ENCODE peak calls at places on chromosomes 1 and 21, in seven cellular contexts. W is GM23338, O is GM23248, X is PC-3, A is neural progenitor cell, Q is hepatocyte, P is HCT116. B is an unnamed sample.

GRCh38 chr1:205678286-205679111 is 1.8 kb downstream of the SLC45A3 start:
- DNase-seq in A (no peak), X (no peak), W (no peak), Q (peak; percentile 42), P (no peak), O (peak; percentile 20), B (no peak)

GRCh38 chr1:156747737-156748669 is 3.5 kb downstream of the HDGF start:
- DNase-seq in A (peak; percentile 33), W (no peak), X (no peak), O (peak; percentile 67), P (no peak), Q (no peak), B (no peak)

GRCh38 chr1:88327391-88328267 is 356.4 kb upstream of the PKN2 start:
- DNase-seq in W (no peak), X (peak; percentile 88), Q (peak; percentile 78), O (peak; percentile 92), P (peak; percentile 76), A (no peak), B (no peak)

GRCh38 chr1:10904396-10905358 is 107.8 kb upstream of the TARDBP start:
- DNase-seq in W (no peak), O (no peak), X (no peak), Q (no peak), P (no peak), A (no peak), B (no peak)

GRCh38 chr1:113917400-113918082 is 11.6 kb upstream of the HIPK1 start:
- DNase-seq in P (no peak), W (no peak), A (no peak), X (peak; percentile 74), Q (no peak), O (peak; percentile 73), B (no peak)

GRCh38 chr1:168348146-168348709 is 67.6 kb downstream of the TBX19 start:
- DNase-seq in A (no peak), O (no peak), W (peak; percentile 11), X (peak; percentile 70), P (peak; percentile 16), Q (no peak), B (peak; percentile 83)

GRCh38 chr1:30692948-30693301 is 30.5 kb downstream of the MATN1 start:
- DNase-seq in A (no peak), P (no peak), O (no peak), W (no peak), Q (no peak), X (no peak), B (no peak)

GRCh38 chr1:224357626-224358124 is 996 bp downstream of the CNIH4 start:
- DNase-seq in O (peak; percentile 79), A (peak; percentile 2), Q (peak; percentile 35), P (no peak), X (peak; percentile 24), W (no peak), B (no peak)

GRCh38 chr1:155893389-155894142 is 17.6 kb downstream of the RIT1 start:
- DNase-seq in A (no peak), W (no peak), Q (peak; percentile 52), X (peak; percentile 97), O (peak; percentile 93), P (peak; percentile 27), B (peak; percentile 30)

GRCh38 chr1:236457775-236458174 is 63.7 kb downstream of the EDARADD start:
- DNase-seq in A (no peak), X (no peak), W (no peak), Q (no peak), P (no peak), O (no peak), B (no peak)

GRCh38 chr1:45198185-45198584 is 8.2 kb downstream of the ZSWIM5 start:
- DNase-seq in P (no peak), O (no peak), X (no peak), W (no peak), Q (no peak), A (no peak), B (no peak)

GRCh38 chr1:94298861-94299260 is 61.5 kb upstream of the ARHGAP29 start:
- DNase-seq in X (no peak), O (peak; percentile 65), P (no peak), Q (no peak), W (no peak), A (no peak), B (no peak)

GRCh38 chr1:232806071-232806510 is 875 bp downstream of the MAP10 start:
- DNase-seq in X (no peak), W (no peak), P (no peak), Q (no peak), A (no peak), O (peak; percentile 4), B (no peak)

GRCh38 chr1:230425252-230426061 is 675 bp downstream of the PGBD5 start:
- DNase-seq in P (no peak), A (peak; percentile 56), O (peak; percentile 48), W (peak; percentile 38), X (no peak), Q (peak; percentile 34), B (peak; percentile 15)

GRCh38 chr1:235557495-235557894 is 53.2 kb upstream of the B3GALNT2 start:
- DNase-seq in A (peak; percentile 36), P (no peak), X (no peak), W (peak; percentile 78), Q (no peak), O (no peak), B (no peak)

GRCh38 chr1:165235158-165235776 is 121.2 kb downstream of the LMX1A start:
- DNase-seq in W (peak; percentile 67), A (peak; percentile 93), P (no peak), O (no peak), Q (peak; percentile 16), X (no peak), B (no peak)

GRCh38 chr1:67732750-67733151 is 47.8 kb downstream of the GADD45A start:
- DNase-seq in P (no peak), A (no peak), O (peak; percentile 50), X (no peak), Q (no peak), W (no peak), B (peak; percentile 46)

GRCh38 chr1:97904528-97904927 is 16.3 kb downstream of the DPYD start:
- DNase-seq in Q (no peak), O (peak; percentile 74), W (no peak), P (no peak), X (no peak), A (no peak), B (no peak)

GRCh38 chr1:45876000-45876399 is 72.6 kb downstream of the MAST2 start:
- DNase-seq in P (no peak), O (peak; percentile 6), A (no peak), X (no peak), W (no peak), Q (no peak), B (peak; percentile 71)

GRCh38 chr1:22404486-22404885 is 47.2 kb upstream of the ZBTB40 start:
- DNase-seq in P (no peak), W (no peak), A (no peak), O (no peak), X (no peak), Q (no peak), B (no peak)

GRCh38 chr1:176876966-176877515 is 287.5 kb downstream of the ASTN1 start:
- DNase-seq in W (no peak), O (no peak), P (no peak), Q (no peak), A (no peak), X (no peak), B (no peak)

GRCh38 chr1:150807257-150807637 is 813 bp downstream of the CTSK start:
- DNase-seq in X (no peak), W (no peak), Q (no peak), A (no peak), P (no peak), O (peak; percentile 54), B (no peak)
- TF ChIP-seq EZH2phosphoT487 in X (no peak), W (no peak), Q (no peak), A (no peak), P (no peak), O (no peak), B (no peak)

GRCh38 chr1:111705841-111706240 is 33.4 kb downstream of the INKA2 start:
- DNase-seq in Q (no peak), P (no peak), A (no peak), O (no peak), X (no peak), W (no peak), B (no peak)
- H3K27ac ChIP-seq in Q (peak overlapping the region; percentile 42), P (no peak overlapping the region), A (no peak overlapping the region), O (no peak overlapping the region), X (no peak overlapping the region), W (no peak overlapping the region), B (no peak overlapping the region)

GRCh38 chr1:3188150-3188971 is 119.4 kb downstream of the PRDM16 start:
- DNase-seq in W (no peak), Q (peak; percentile 27), X (no peak), P (no peak), O (no peak), A (no peak), B (no peak)
- TF ChIP-seq EZH2 in W (no peak), Q (no peak), X (no peak), P (no peak), O (no peak), A (no peak), B (no peak)

GRCh38 chr1:1211541-1212511 is 2.1 kb downstream of the TNFRSF4 start:
- DNase-seq in W (no peak), P (no peak), O (no peak), Q (no peak), A (no peak), X (no peak), B (no peak)

GRCh38 chr1:1210726-1211540 is 3.0 kb downstream of the TNFRSF4 start:
- DNase-seq in Q (no peak), P (no peak), A (no peak), O (no peak), X (no peak), W (no peak), B (no peak)

GRCh38 chr1:1213153-1213918 is 617 bp downstream of the TNFRSF4 start:
- DNase-seq in P (no peak), Q (no peak), X (no peak), O (no peak), W (no peak), A (no peak), B (no peak)

GRCh38 chr1:1213919-1214599 is at the start of gene TNFRSF4:
- DNase-seq in X (no peak), A (no peak), W (no peak), Q (no peak), O (no peak), P (no peak), B (no peak)

DNA sequence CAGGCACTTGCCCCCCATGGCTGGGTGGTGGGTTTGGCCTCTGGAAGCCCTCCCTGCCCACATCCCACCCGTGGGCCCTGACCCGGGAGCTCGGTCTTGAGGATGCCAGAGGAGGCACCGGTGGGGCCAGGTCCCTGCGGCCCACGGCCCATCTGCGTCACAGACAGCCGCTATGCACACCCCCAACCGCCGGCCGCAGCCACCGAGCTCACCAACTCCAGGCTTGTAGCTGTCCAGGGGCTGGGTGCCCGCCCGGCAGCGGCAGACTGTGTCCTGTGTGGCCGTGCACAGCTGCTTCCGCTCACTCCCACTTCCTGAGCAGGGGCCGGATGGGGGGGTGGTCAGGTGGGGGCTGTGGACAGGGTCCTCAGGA is 1.2 kb downstream of the TNFRSF4 start:
- DNase-seq in P (no peak), A (no peak), X (no peak), Q (no peak), W (no peak), O (no peak), B (no peak)
- TF ChIP-seq EZH2phosphoT487 in P (no peak), A (no peak), X (no peak), Q (no peak), W (no peak), O (no peak), B (no peak)

GRCh38 chr21:35028451-35028757 is 20.7 kb downstream of the RUNX1 start:
- DNase-seq in O (no peak), X (no peak), A (no peak), P (no peak), W (no peak), Q (no peak), B (no peak)
- H3K27ac ChIP-seq in O (no peak overlapping the region), X (no peak overlapping the region), A (no peak overlapping the region), P (no peak overlapping the region), W (no peak overlapping the region), Q (no peak overlapping the region), B (no peak overlapping the region)

GRCh38 chr1:63773496-63773814 is 362 bp upstream of the ROR1 start:
- DNase-seq in X (no peak), A (no peak), O (no peak), P (no peak), W (no peak), Q (no peak), B (no peak)
- TF ChIP-seq EZH2 in X (no peak), A (no peak), O (no peak), P (no peak), W (no peak), Q (no peak), B (no peak)